ENCODE peak calls at places on chromosomes 12 and 14, in four cellular contexts. W is upper lobe of right lung, M is esophagus muscularis mucosa, G is fibroblast of lung. K is an unnamed sample. For H3K4me1 and H3K36me3, the result is how much of the 10 kb centered on the place peaks cover.

GRCh38 chr12:93377252-93377542 is 528 bp upstream of the NUDT4 start:
- DNase-seq in M (no peak), G (no peak), W (no peak), K (no peak)

GRCh38 chr14:101066826-101067508 is 163.4 kb upstream of the RTL1 start:
- DNase-seq in G (no peak), W (peak), M (no peak), K (no peak)

GRCh38 chr12:103600967-103601728 is 14.1 kb downstream of the STAB2 start:
- DNase-seq in M (peak), W (no peak), G (no peak), K (no peak)

GRCh38 chr14:23056956-23057756 is at the start of gene CDH24:
- DNase-seq in M (no peak), G (peak), W (peak), K (peak)

GRCh38 chr14:106417224-106418049 is 891.1 kb downstream of the TMEM121 start:
- DNase-seq in W (peak), G (no peak), M (no peak), K (peak)

GRCh38 chr12:98745578-98746391 is 100.7 kb downstream of the APAF1 start:
- DNase-seq in G (no peak), M (peak), W (no peak), K (no peak)

GRCh38 chr12:125029756-125030358 is 35.4 kb upstream of the AACS start:
- DNase-seq in W (peak), M (no peak), G (peak), K (no peak)

GRCh38 chr12:18581232-18581962 is 156.4 kb downstream of the PLCZ1 start:
- DNase-seq in W (no peak), M (no peak), G (peak), K (no peak)

GRCh38 chr12:107091989-107092641 is 1.2 kb downstream of the CRY1 start:
- DNase-seq in M (peak), W (no peak), G (peak), K (no peak)

GRCh38 chr14:63435838-63436237 is 107.3 kb downstream of the PPP2R5E start:
- DNase-seq in M (no peak), W (peak), G (peak), K (no peak)

GRCh38 chr12:124553862-124554428 is 13.5 kb downstream of the NCOR2 start:
- DNase-seq in M (no peak), W (no peak), G (no peak), K (no peak)

GRCh38 chr12:53062977-53063707 is 13.3 kb downstream of the TNS2 start:
- DNase-seq in M (no peak), W (peak), G (no peak), K (no peak)

GRCh38 chr12:62351326-62351725 is 91.1 kb downstream of the USP15 start:
- DNase-seq in W (no peak), M (no peak), G (no peak), K (no peak)

GRCh38 chr14:76329951-76330350 is 46.0 kb upstream of the ESRRB start:
- DNase-seq in M (no peak), W (peak), G (no peak), K (no peak)

GRCh38 chr14:105496831-105497591 is 6.0 kb downstream of the TEDC1 start:
- DNase-seq in M (no peak), W (peak), G (no peak), K (no peak)

GRCh38 chr12:88299567-88300101 is 157.5 kb downstream of the TMTC3 start:
- DNase-seq in M (no peak), W (no peak), G (peak), K (no peak)

GRCh38 chr12:96240251-96240650 is 46.1 kb downstream of the ELK3 start:
- DNase-seq in M (no peak), W (no peak), G (no peak), K (no peak)

GRCh38 chr12:27236498-27236897 is 7.6 kb upstream of the STK38L start:
- DNase-seq in M (no peak), G (peak), W (no peak), K (no peak)

GRCh38 chr12:51533799-51534198 is 57.2 kb upstream of the SCN8A start:
- DNase-seq in W (no peak), G (peak), M (no peak), K (no peak)

GRCh38 chr14:101810897-101811620 is 49.5 kb downstream of the PPP2R5C start:
- DNase-seq in G (peak), W (no peak), M (no peak), K (no peak)

GRCh38 chr12:10941369-10941768 is 2.3 kb upstream of the TAS2R14 start:
- DNase-seq in W (no peak), G (no peak), M (no peak), K (no peak)

GRCh38 chr12:5171701-5172100 is 128.0 kb downstream of the KCNA5 start:
- DNase-seq in M (no peak), W (no peak), G (peak), K (no peak)

GRCh38 chr14:100031506-100032281 is 33.5 kb upstream of the EVL start:
- DNase-seq in W (no peak), G (peak), M (no peak), K (no peak)

GRCh38 chr14:93332032-93332852 is 594 bp downstream of the BTBD7 start:
- DNase-seq in W (peak), G (peak), M (no peak), K (no peak)

GRCh38 chr14:60235440-60235839 is 13.6 kb upstream of the PPM1A start:
- DNase-seq in W (no peak), G (no peak), M (no peak), K (no peak)

GRCh38 chr12:9405861-9406563 is 197.8 kb upstream of the PZP start:
- DNase-seq in M (no peak), G (no peak), W (no peak), K (no peak)

GRCh38 chr12:91142184-91142583 is 30.9 kb upstream of the LUM start:
- DNase-seq in M (no peak), W (no peak), G (peak), K (no peak)

GRCh38 chr12:1660304-1661187 is 30.3 kb upstream of the ADIPOR2 start:
- DNase-seq in M (no peak), G (no peak), W (peak), K (peak)

GRCh38 chr12:124053855-124054254 is 80.8 kb downstream of the ZNF664 start:
- DNase-seq in G (peak), M (no peak), W (no peak), K (no peak)

GRCh38 chr14:56659964-56660551 is 80.5 kb downstream of the TMEM260 start:
- DNase-seq in M (no peak), G (peak), W (no peak), K (no peak)

GRCh38 chr14:104373055-104373854 is 206.3 kb upstream of the C14orf180 start:
- DNase-seq in G (no peak), W (no peak), M (no peak), K (no peak)

GRCh38 chr12:3550839-3551238 is 59.8 kb downstream of the PRMT8 start:
- DNase-seq in G (no peak), M (peak), W (no peak), K (no peak)
- H3K4me1 ChIP-seq in G (under half), M (under half), W (under half), K (under half)

GRCh38 chr12:113289361-113289760 is 45.5 kb downstream of the SLC8B1 start:
- DNase-seq in W (no peak), G (no peak), M (no peak), K (no peak)

GRCh38 chr12:113292091-113292490 is 42.8 kb downstream of the SLC8B1 start:
- DNase-seq in W (no peak), G (peak), M (no peak), K (no peak)

GRCh38 chr12:113293100-113293499 is 41.8 kb downstream of the SLC8B1 start:
- DNase-seq in M (no peak), G (no peak), W (no peak), K (no peak)

GRCh38 chr12:113291586-113291985 is 43.3 kb downstream of the SLC8B1 start:
- DNase-seq in M (no peak), W (no peak), G (no peak), K (no peak)

GRCh38 chr12:113292547-113292946 is 42.4 kb downstream of the SLC8B1 start:
- DNase-seq in G (no peak), M (no peak), W (no peak), K (no peak)
- H3K36me3 ChIP-seq in G (under half), M (half or more), W (half or more), K (half or more)

GRCh38 chr12:108685469-108686247 is 45.7 kb downstream of the CORO1C start:
- DNase-seq in G (no peak), M (peak), W (no peak), K (no peak)

GRCh38 chr12:108689314-108690190 is 41.8 kb downstream of the CORO1C start:
- DNase-seq in M (peak), G (peak), W (no peak), K (no peak)

GRCh38 chr12:108683906-108684556 is 47.3 kb downstream of the CORO1C start:
- DNase-seq in W (no peak), G (no peak), M (peak), K (no peak)

GRCh38 chr12:108690191-108690518 is 41.2 kb downstream of the CORO1C start:
- DNase-seq in W (no peak), M (no peak), G (no peak), K (no peak)

DNA sequence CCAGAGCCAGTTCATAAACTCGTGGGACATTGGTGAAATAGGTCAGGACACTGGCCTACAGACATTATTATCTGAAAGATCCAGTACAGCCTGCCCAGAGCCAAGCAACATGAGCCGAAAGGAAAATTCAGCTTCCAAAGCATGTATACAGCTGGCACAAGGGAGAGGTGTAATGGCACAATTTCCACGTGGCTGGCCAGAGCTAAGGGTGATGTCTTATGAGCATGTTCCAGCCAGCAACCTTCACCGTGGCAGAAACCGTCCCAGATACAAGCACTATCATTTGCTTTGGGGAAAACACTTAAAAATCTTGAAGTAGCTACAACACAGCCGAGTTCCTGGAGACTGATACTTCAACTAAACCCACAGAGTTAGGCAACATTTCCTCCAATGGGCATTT is 44.6 kb downstream of the CORO1C start:
- DNase-seq in W (no peak), M (peak), G (no peak), K (no peak)
- H3K4me1 ChIP-seq in W (half or more), M (half or more), G (under half), K (under half)

GRCh38 chr12:131729254-131729955 is 18.5 kb downstream of the SFSWAP start:
- DNase-seq in W (no peak), G (no peak), M (no peak), K (no peak)
- H3K36me3 ChIP-seq in W (half or more), G (under half), M (half or more), K (half or more)

GRCh38 chr12:13114251-13115052 is 11.0 kb upstream of the GSG1 start:
- DNase-seq in W (no peak), M (no peak), G (peak), K (no peak)
- H3K4me1 ChIP-seq in W (under half), M (under half), G (under half), K (under half)

DNA sequence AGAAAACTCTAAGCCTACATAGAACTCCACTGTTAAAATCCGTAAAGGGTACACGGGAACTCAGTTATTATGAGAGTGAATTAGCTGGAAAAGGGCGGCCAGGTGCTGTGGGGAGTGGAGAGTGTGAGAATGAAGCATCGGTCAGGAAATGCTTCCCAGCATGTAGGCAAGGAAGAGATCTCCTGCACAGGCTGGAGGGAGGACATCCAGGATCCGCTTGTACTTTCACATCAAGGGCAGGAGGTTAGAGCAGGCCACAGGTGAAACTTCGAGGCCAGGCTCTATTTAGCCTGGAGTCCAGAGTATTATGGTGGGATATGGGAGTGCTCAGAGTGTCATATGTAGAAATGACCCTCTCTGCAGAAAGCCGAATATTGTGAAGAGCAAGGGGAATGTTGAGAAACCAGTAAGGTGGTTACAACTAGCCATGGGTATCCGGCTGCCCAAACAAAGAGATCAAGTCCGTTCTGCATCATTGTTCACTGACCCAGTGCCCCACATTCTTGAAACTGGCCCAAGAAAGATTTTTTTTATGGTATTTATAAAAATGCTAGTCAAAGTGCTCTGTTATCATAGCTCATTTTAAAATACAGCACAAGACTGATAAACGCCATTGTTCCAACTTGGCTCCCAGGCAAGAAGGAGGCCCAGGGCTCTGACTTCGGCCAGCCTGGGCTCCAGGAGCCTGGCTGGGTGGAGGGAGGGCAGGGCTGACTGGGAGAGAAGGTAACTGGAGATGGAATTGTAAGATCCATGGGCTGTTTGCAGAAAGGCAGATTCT is 79.4 kb upstream of the HIF1A start:
- DNase-seq in M (no peak), G (peak), W (no peak), K (no peak)
- H3K36me3 ChIP-seq in M (under half), G (under half), W (under half), K (under half)

GRCh38 chr14:67944605-67945004 is 125.0 kb downstream of the RAD51B start:
- DNase-seq in W (no peak), G (peak), M (no peak), K (no peak)
- H3K4me1 ChIP-seq in W (under half), G (under half), M (half or more), K (under half)